ENCODE peak calls at places on chromosome 7, in nine cellular contexts. C is H54, V is spleen, W is lower leg skin, S is stomach, G is H1, E is A549, Z is transverse colon, K is GM12892. R is an unnamed sample.

GRCh38 chr7:36207451-36208291 is 54.6 kb downstream of the EEPD1 start:
- DNase-seq in C (peak), V (peak), W (no peak), S (peak), G (no peak), E (peak), Z (peak), K (no peak), R (no peak)

GRCh38 chr7:125032943-125033342 is 103.3 kb upstream of the POT1 start:
- DNase-seq in C (no peak), V (no peak), W (no peak), S (no peak), G (no peak), E (no peak), Z (no peak), K (no peak), R (no peak)

GRCh38 chr7:74288034-74288881 is 949 bp upstream of the CLIP2 start:
- DNase-seq in C (no peak), V (no peak), W (no peak), S (no peak), G (no peak), E (no peak), Z (no peak), K (no peak), R (no peak)

GRCh38 chr7:152336754-152337368 is 98.9 kb downstream of the KMT2C start:
- DNase-seq in C (no peak), V (no peak), W (no peak), S (no peak), G (no peak), E (peak), Z (peak), K (no peak), R (peak)

GRCh38 chr7:34207810-34208209 is 302.5 kb downstream of the BMPER start:
- DNase-seq in C (no peak), V (no peak), W (no peak), S (no peak), G (no peak), E (no peak), Z (no peak), K (no peak), R (no peak)

GRCh38 chr7:82105463-82105862 is 335.6 kb upstream of the HGF start:
- DNase-seq in C (peak), V (no peak), W (no peak), S (no peak), G (no peak), E (peak), Z (no peak), K (no peak), R (no peak)

GRCh38 chr7:37031571-37032257 is 307.4 kb upstream of the AOAH start:
- DNase-seq in C (peak), V (no peak), W (peak), S (peak), G (no peak), E (peak), Z (peak), K (no peak), R (peak)

GRCh38 chr7:42745357-42746022 is 166.4 kb downstream of the C7orf25 start:
- DNase-seq in C (peak), V (no peak), W (no peak), S (peak), G (peak), E (peak), Z (peak), K (no peak), R (peak)

GRCh38 chr7:63073286-63073685 is 925.4 kb upstream of the ZNF722 start:
- DNase-seq in C (no peak), V (no peak), W (no peak), S (no peak), G (no peak), E (no peak), Z (no peak), K (no peak), R (no peak)

GRCh38 chr7:138226001-138226476 is 149.8 kb downstream of the AKR1D1 start:
- DNase-seq in C (no peak), V (no peak), W (no peak), S (no peak), G (no peak), E (no peak), Z (no peak), K (no peak), R (peak)

GRCh38 chr7:115346685-115347084 is 424.8 kb downstream of the MDFIC start:
- DNase-seq in C (no peak), V (no peak), W (no peak), S (no peak), G (no peak), E (no peak), Z (no peak), K (no peak), R (no peak)

GRCh38 chr7:77580762-77581350 is 43.8 kb downstream of the PTPN12 start:
- DNase-seq in C (no peak), V (no peak), W (no peak), S (no peak), G (no peak), E (no peak), Z (no peak), K (no peak), R (no peak)

GRCh38 chr7:81616951-81617350 is 152.9 kb downstream of the HGF start:
- DNase-seq in C (no peak), V (no peak), W (no peak), S (no peak), G (no peak), E (no peak), Z (no peak), K (no peak), R (no peak)

GRCh38 chr7:77269360-77270075 is 69.9 kb upstream of the FGL2 start:
- DNase-seq in C (no peak), V (no peak), W (no peak), S (no peak), G (no peak), E (no peak), Z (peak), K (peak), R (no peak)

GRCh38 chr7:78220754-78221153 is 422.2 kb downstream of the PHTF2 start:
- DNase-seq in C (no peak), V (no peak), W (no peak), S (no peak), G (no peak), E (no peak), Z (peak), K (no peak), R (no peak)

GRCh38 chr7:8295638-8296361 is 33.8 kb upstream of the ICA1 start:
- DNase-seq in C (peak), V (no peak), W (no peak), S (peak), G (no peak), E (peak), Z (peak), K (peak), R (peak)

GRCh38 chr7:70570961-70571360 is 561.0 kb upstream of the GALNT17 start:
- DNase-seq in C (no peak), V (no peak), W (no peak), S (no peak), G (no peak), E (no peak), Z (no peak), K (no peak), R (no peak)

GRCh38 chr7:47614450-47614849 is 32.5 kb upstream of the TNS3 start:
- DNase-seq in C (no peak), V (no peak), W (no peak), S (no peak), G (no peak), E (no peak), Z (no peak), K (no peak), R (no peak)

DNA sequence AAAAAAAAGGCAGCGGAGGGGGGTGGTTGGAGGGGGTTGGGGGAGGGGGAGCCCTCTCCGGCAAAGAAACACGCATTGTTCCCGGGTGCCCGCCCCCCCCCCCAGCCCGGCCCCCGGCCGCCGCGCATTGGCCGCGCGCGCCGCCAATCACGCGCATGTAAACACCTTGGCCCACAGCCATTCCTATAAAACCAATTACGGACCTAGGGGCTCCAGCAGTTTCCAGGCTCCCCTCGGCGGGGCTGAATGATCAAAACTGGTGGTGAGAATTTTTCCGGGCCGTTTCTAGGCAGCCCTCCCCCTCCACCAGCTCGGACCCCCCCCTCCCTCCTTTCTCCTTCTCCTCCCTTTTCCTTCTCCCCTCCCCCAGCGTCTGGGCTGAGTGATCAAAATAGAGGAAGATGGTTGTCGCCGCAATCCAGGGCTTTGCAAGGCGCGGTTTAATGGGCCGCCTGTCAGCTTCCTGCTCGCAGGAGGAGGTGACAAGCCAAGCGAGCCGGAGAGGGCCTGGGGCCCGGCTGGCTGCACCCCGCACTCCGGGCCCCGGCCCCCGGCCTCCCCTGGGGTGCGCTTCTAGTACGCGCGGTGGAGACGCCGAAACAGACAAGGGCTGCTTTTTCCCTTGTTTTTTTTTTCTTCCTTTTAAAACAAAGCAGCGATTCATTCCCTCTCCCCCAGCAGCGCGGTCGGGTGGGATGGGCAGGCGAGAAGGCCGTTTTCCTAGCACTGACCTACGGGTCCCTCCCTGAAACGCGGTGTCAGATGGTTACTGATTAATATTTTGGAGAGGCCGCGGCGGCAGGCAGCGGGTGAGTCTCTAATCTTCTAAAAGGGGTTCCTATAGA is 432 bp upstream of the TNRC18 start:
- DNase-seq in C (peak), V (peak), W (peak), S (peak), G (peak), E (peak), Z (peak), K (no peak), R (peak)
- TF ChIP-seq POLR2A in C (peak), V (no peak), W (peak), S (no peak), G (no peak), E (no peak), Z (peak), K (no peak), R (peak)

DNA sequence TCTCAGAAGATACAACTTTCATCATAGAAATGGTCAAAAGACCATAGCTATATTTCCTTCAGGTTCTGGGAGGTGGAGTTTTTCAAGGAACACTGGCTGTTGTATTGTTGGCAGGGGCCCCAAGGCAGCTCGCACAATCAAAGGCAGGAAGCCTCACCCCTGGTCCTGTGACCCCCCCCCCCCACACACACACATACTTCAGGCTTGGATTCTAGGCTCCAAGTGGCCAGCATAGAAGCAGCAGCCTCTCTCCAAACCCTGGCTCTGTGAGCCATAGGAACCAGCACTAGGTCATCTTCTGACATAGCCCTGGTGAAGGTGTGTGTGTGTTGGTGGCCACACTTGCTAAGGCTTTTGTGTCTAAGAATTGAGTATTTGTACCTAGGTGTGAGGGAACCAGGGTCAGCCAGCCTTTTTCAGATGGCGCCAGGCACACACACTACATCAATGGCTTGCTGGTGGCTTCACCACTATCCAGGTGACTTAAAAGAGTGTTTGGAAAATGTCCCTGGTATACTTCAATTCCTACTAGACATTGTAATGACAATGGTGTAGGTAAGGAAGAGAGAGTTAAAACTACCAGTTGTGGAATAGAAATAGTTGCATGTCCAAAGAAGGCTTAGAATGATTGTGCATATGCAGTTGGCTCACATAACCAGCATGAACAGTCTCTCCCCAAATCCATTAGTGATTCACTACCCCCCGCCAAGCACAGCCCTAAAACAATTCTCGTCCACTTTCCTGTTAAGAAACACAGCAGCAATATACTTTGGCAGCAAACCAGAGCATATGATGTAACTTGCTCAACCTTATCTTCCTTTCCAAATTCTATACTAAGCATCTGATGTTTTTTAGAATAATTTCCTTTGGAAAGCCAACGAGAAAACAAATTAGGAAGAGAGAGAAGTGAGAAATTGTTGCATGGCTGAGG is 91.3 kb downstream of the AVL9 start:
- DNase-seq in C (peak), V (no peak), W (no peak), S (no peak), G (no peak), E (peak), Z (no peak), K (no peak), R (peak)
- TF ChIP-seq POLR2A in C (no peak), V (no peak), W (no peak), S (no peak), G (no peak), E (no peak), Z (no peak), K (no peak), R (no peak)

DNA sequence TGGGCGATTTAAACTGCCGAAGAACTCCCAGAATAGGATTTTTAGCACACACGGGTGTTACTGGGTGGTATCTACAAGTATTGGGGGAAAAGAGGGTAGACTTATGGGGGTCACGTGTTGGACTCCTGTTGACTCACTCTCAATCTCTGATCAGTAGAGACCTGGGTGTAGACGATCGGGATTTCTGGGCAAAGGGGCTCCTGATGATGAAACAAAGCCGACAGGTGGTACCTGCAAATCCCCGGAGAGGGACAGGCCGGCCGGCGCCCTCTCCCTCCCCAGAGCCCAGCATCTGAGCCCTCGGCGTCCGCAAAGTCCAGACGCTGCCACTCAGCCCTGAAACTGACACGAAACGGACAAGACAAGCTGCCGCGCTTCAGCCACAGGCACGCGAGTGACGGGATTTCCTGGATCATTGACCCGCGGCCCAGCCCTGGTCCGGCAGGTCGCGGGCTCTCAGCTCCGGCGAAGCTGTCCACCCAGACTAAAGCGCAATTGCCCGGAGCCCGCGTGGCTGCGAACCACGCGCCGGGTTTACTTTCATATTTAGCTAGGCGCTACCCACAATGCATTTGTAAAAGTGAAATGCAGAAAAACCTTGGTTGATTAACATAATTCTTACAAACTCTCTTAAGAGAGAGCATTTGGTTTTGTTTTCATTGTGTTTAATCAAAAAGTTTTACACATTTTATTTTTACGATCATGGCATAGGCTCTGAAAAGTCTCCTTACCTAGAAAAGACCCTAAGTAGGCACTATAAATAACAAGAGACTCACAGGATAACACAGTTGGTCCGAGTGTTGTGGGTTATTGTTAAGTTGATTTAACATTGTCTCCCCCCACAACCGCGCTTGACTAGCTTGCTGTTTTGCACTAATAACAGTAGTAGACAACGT is 56.9 kb upstream of the EZH2 start:
- DNase-seq in C (peak), V (peak), W (peak), S (peak), G (peak), E (peak), Z (peak), K (peak), R (peak)
- TF ChIP-seq POLR2A in C (peak), V (no peak), W (no peak), S (no peak), G (peak), E (peak), Z (peak), K (peak), R (no peak)

GRCh38 chr7:149624419-149625338 is 127.1 kb upstream of the ZNF746 start:
- DNase-seq in C (peak), V (peak), W (peak), S (peak), G (peak), E (peak), Z (peak), K (peak), R (peak)
- TF ChIP-seq POLR2A in C (peak), V (peak), W (no peak), S (no peak), G (peak), E (peak), Z (peak), K (peak), R (no peak)

GRCh38 chr7:99438573-99439480 is at the start of the genes CPSF4 and PTCD1:
- DNase-seq in C (peak), V (peak), W (peak), S (peak), G (peak), E (peak), Z (peak), K (peak), R (peak)
- TF ChIP-seq POLR2A in C (peak), V (no peak), W (no peak), S (no peak), G (peak), E (peak), Z (peak), K (peak), R (peak)

DNA sequence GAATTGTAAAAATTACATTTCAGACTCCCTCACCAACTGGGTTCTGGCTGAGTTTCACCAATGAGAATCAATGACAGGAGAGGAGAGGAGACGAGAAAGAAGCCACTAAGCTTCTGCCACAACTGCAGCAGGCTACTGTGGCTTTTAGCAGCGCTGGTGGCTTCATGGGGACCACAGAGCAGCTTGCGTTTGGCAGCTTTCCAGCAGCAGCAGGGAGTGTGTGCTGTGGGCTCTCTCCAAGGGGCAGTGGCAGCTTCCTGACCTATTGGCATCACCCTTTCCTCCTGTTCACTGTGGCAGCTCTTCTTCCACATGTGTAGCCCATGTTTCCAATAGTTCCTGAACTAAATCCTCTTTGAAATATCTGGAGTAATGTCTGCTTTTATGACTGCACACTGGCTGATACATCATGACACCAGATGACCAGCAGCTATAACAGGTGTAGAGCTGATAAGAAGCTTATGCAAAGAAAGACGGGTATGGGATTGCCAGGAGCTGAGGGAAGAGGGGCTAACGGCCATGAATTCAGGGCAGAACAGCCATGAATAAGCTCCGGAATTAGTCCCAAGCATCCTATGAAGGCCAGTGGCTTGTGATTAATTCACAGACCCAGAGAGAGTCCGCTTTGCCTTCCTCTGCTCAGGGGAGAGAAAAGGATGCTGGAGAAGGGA is 46.8 kb downstream of the KCNH2 start:
- DNase-seq in C (no peak), V (no peak), W (peak), S (peak), G (no peak), E (no peak), Z (no peak), K (no peak), R (no peak)
- TF ChIP-seq POLR2A in C (no peak), V (no peak), W (no peak), S (no peak), G (no peak), E (no peak), Z (no peak), K (no peak), R (no peak)

GRCh38 chr7:27175005-27175625 is 995 bp upstream of the HOXA10 start:
- DNase-seq in C (no peak), V (peak), W (peak), S (no peak), G (peak), E (no peak), Z (peak), K (no peak), R (peak)
- TF ChIP-seq POLR2A in C (no peak), V (no peak), W (no peak), S (no peak), G (no peak), E (no peak), Z (peak), K (no peak), R (peak)

R was measured in uterus.